ENCODE peak calls at places on chromosomes 7 and 10, in four cellular contexts. D, T, S and G are unnamed samples.

GRCh38 chr7:49850921-49851613 is 77.6 kb downstream of the VWC2 start:
- DNase-seq in D (no peak), S (no peak), T (no peak), G (no peak)

GRCh38 chr7:155427411-155428038 is 30.4 kb upstream of the EN2 start:
- DNase-seq in S (no peak), T (no peak), D (no peak), G (no peak)

GRCh38 chr7:43394441-43395130 is 188.3 kb upstream of the STK17A start:
- DNase-seq in S (no peak), T (peak), D (no peak), G (no peak)

GRCh38 chr10:79345241-79346011 is 1.8 kb upstream of the PPIF start:
- DNase-seq in T (no peak), S (no peak), D (no peak), G (no peak)

GRCh38 chr10:3776796-3777571 is 8.0 kb downstream of the KLF6 start:
- DNase-seq in T (peak), S (peak), D (peak), G (peak)

GRCh38 chr7:114703677-114704076 is 218.2 kb upstream of the MDFIC start:
- DNase-seq in D (peak), S (peak), T (peak), G (peak)

GRCh38 chr10:3119796-3120459 is 52.6 kb downstream of the PFKP start:
- DNase-seq in S (no peak), T (peak), D (peak), G (peak)

GRCh38 chr7:159070422-159071148 is 74.1 kb downstream of the VIPR2 start:
- DNase-seq in D (peak), T (peak), S (no peak), G (no peak)

GRCh38 chr7:28565990-28566389 is 153.7 kb downstream of the CREB5 start:
- DNase-seq in S (no peak), D (no peak), T (no peak), G (no peak)

GRCh38 chr7:28530175-28531142 is 118.1 kb downstream of the CREB5 start:
- DNase-seq in S (no peak), D (no peak), T (peak), G (peak)

GRCh38 chr10:24209421-24209770 is 458 bp downstream of the KIAA1217 start:
- DNase-seq in S (no peak), D (peak), T (peak), G (peak)

GRCh38 chr10:90935581-90936292 is 14.8 kb upstream of the ANKRD1 start:
- DNase-seq in S (no peak), D (peak), T (no peak), G (no peak)

GRCh38 chr7:46494441-46494840 is 573.4 kb upstream of the IGFBP3 start:
- DNase-seq in D (no peak), S (no peak), T (no peak), G (peak)

GRCh38 chr7:71712653-71713180 is 580.8 kb downstream of the GALNT17 start:
- DNase-seq in D (no peak), T (no peak), S (no peak), G (no peak)

GRCh38 chr7:36746347-36746746 is 22.1 kb upstream of the AOAH start:
- DNase-seq in S (no peak), T (no peak), D (peak), G (peak)

GRCh38 chr7:76294344-76295024 is 8.0 kb upstream of the HSPB1 start:
- DNase-seq in T (peak), S (peak), D (peak), G (peak)

GRCh38 chr10:18202600-18203150 is 62.5 kb downstream of the CACNB2 start:
- DNase-seq in T (no peak), D (peak), S (no peak), G (peak)

GRCh38 chr7:51645298-51645697 is 328.7 kb upstream of the COBL start:
- DNase-seq in D (no peak), S (no peak), T (no peak), G (no peak)

GRCh38 chr10:7626283-7626682 is 40.5 kb downstream of the ITIH5 start:
- DNase-seq in S (no peak), D (peak), T (no peak), G (no peak)

GRCh38 chr7:38518516-38518915 is 112.7 kb downstream of the AMPH start:
- DNase-seq in S (no peak), D (no peak), T (no peak), G (no peak)

GRCh38 chr7:44348300-44348699 is 22.9 kb upstream of the CAMK2B start:
- DNase-seq in T (peak), S (peak), D (peak), G (peak)

GRCh38 chr10:78178940-78179339 is 145.3 kb downstream of the RPS24 start:
- DNase-seq in T (peak), S (no peak), D (peak), G (no peak)

GRCh38 chr10:98262571-98262970 is 5.4 kb downstream of the LOXL4 start:
- DNase-seq in S (no peak), T (peak), D (peak), G (no peak)

GRCh38 chr7:76280408-76280807 is 22.1 kb upstream of the HSPB1 start:
- DNase-seq in T (no peak), D (no peak), S (no peak), G (no peak)

GRCh38 chr10:99389721-99390480 is 40.5 kb downstream of the GOT1 start:
- DNase-seq in S (no peak), T (no peak), D (no peak), G (no peak)

GRCh38 chr7:4753610-4754432 is 21.6 kb upstream of the AP5Z1 start:
- DNase-seq in T (peak), D (peak), S (no peak), G (peak)

GRCh38 chr10:109592391-109592790 is 330.9 kb downstream of the XPNPEP1 start:
- DNase-seq in T (peak), D (no peak), S (no peak), G (no peak)

GRCh38 chr7:129799350-129799955 is 153.3 kb downstream of the UBE2H start:
- DNase-seq in T (no peak), D (no peak), S (no peak), G (no peak)

GRCh38 chr7:16268821-16269768 is 152.2 kb downstream of the CRPPA start:
- DNase-seq in T (peak), D (peak), S (peak), G (peak)

GRCh38 chr7:92177362-92177761 is 1.6 kb downstream of the LRRD1 start:
- DNase-seq in S (no peak), D (peak), T (peak), G (peak)

GRCh38 chr10:58384095-58384494 is 1.1 kb upstream of the TFAM start:
- DNase-seq in D (no peak), S (no peak), T (peak), G (no peak)

GRCh38 chr10:97873569-97873968 is 23.9 kb downstream of the GOLGA7B start:
- DNase-seq in S (no peak), T (no peak), D (no peak), G (no peak)

GRCh38 chr10:131804551-131805295 is 96.1 kb upstream of the PPP2R2D start:
- DNase-seq in D (no peak), T (no peak), S (no peak), G (no peak)

GRCh38 chr7:43756368-43757072 is 2.0 kb upstream of the BLVRA start:
- DNase-seq in S (peak), T (peak), D (peak), G (peak)

GRCh38 chr7:111587715-111588433 is 25.6 kb upstream of the IMMP2L start:
- DNase-seq in S (no peak), T (peak), D (peak), G (peak)

GRCh38 chr10:30529373-30529998 is 95.5 kb downstream of the MAP3K8 start:
- DNase-seq in T (no peak), S (no peak), D (no peak), G (no peak)

GRCh38 chr7:32496052-32496813 is 944 bp downstream of the AVL9 start:
- DNase-seq in S (no peak), D (no peak), T (no peak), G (no peak)

GRCh38 chr10:102918817-102919236 is 733 bp downstream of the CNNM2 start:
- DNase-seq in T (no peak), D (no peak), S (no peak), G (no peak)

GRCh38 chr7:138785587-138786437 is 12.0 kb upstream of the TMEM213 start:
- DNase-seq in D (peak), S (no peak), T (peak), G (no peak)

DNA sequence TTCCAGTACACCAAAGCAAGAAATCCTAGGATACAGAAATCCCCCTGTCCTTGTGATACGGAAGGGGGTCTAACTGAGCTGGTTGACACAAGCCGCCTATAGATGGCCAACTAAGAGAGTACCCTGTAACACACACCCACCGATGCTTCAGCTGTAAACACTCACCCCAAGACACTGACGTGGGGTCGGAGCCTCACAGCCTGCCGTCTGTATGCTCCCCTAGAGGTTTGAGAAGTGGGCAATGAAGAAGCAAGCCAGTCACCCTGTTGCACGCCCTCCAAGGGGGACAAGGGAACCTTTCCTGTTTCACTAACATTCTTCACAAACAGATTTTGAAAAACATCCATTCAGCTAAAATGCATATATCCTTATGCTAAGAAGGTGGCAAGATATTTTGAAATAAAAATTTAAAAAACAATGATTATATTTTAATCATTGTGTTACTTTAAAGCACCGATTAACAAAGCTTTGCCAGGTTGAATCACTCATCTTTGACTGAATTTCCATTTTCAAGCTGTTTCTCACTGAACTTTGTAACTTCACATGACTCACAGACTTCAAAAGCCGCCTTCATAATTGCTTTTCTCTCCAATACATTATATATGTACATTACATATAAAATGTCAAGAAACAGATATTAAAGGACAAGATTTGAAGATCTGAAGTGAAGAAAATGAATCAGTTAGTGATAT is 329.3 kb downstream of the ARL4A start:
- DNase-seq in D (peak), S (no peak), T (peak), G (peak)
- H3K4me3 ChIP-seq in D (no peak), S (no peak), T (no peak), G (no peak)

DNA sequence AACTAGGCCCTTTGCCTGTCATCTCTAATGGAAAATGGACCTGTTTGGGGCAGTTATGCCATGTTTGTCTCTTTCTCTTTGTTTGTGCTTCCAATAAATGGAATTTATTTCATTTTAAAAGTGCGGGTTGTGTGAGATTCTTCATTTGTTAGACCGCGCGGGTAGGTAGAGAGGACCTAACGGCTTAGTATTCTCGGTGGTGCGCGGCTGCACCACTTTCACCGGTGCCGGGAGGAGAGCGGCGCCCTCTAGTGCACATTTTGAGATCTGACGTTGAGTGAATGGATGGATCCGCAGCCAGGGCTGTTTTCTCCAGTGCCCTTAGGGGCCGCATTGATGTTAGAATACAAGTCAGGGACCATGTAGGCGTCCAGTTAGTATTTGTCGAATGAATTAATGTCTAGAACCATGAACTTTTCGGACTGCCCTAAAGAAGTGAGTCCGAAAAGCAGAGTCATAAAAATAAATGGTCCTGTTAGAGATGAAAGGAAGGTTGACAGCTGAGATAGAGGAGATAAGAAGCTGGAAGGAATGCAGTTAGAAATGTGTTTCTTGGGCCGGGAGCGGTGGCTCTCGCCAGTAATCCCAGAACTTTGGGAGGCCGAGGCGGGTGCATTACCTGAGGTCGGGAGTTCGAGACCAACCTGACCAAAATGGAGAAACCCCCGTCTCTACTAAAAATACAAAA is 29.3 kb upstream of the GIMAP8 start:
- DNase-seq in D (peak), S (peak), T (peak), G (peak)
- TF ChIP-seq CTCF in D (peak), S (peak), T (peak), G (peak)

GRCh38 chr10:52257692-52258075 is 56.4 kb upstream of the DKK1 start:
- DNase-seq in T (no peak), D (no peak), S (no peak), G (no peak)

GRCh38 chr10:52258791-52259427 is 55.2 kb upstream of the DKK1 start:
- DNase-seq in S (no peak), T (no peak), D (no peak), G (no peak)

GRCh38 chr10:52256832-52257691 is 57.0 kb upstream of the DKK1 start:
- DNase-seq in D (peak), T (peak), S (no peak), G (peak)

GRCh38 chr10:52261362-52261761 is 52.7 kb upstream of the DKK1 start:
- DNase-seq in D (no peak), S (no peak), T (peak), G (no peak)

DNA sequence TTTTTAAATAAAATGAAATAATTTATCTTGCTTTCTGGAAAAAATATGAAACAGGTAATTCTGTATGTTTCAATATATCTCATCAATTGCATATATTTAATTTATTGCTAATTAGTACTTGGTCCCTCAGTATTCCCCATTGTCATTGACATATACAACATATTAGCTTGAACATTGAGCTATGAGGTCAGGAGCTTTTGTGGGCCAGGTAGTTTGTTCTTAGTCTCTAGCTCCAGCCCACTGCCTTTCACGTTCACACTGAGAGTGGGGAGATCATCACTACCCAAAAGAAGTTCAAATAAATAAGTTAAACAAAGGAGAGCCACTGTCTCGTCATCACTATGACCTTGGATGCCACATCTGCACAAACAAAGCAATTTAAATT is 54.7 kb upstream of the DKK1 start:
- DNase-seq in D (no peak), S (no peak), T (no peak), G (no peak)
- H3K4me3 ChIP-seq in D (no peak), S (no peak), T (no peak), G (no peak)

DNA sequence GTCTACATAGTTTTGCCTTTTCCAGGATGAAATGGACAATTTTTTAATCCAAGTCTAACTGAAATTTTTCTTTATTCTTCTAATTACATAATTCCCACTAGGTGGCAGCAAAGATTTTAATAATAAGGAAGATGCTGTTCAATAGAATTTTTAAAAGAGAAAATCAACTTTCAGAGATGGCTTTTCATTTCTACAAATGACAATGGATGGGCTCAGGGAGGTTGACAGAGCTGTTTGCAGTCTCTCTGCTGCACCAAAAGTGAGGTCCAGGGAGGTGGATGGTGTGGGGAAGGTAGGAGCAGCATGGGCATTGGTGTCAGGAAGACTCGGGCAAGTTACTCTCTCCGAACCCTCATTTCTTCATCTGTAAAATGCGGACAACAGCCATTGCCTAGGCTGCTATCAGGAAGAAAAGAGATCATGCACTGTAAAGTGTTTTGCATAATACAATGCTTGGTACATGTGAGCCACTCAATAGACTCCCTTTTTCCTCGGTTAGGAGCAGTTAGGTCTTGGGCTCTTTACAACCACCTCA is 107.3 kb downstream of the ABLIM1 start:
- DNase-seq in D (peak), S (no peak), T (peak), G (peak)
- TF ChIP-seq CTCF in D (peak), S (peak), T (peak), G (peak)

GRCh38 chr7:143240323-143241168 is 18.7 kb downstream of the TAS2R40 start:
- DNase-seq in T (peak), D (peak), S (peak), G (peak)
- H3K4me3 ChIP-seq in T (peak), D (no peak), S (no peak), G (no peak)

GRCh38 chr10:6143128-6143527 is 54.3 kb downstream of the RBM17 start:
- DNase-seq in T (no peak), D (no peak), S (no peak), G (no peak)
- TF ChIP-seq CTCF in T (no peak), D (no peak), S (no peak), G (no peak)

GRCh38 chr10:15252396-15252795 is 83.9 kb upstream of the NMT2 start:
- DNase-seq in D (no peak), S (no peak), T (no peak), G (no peak)

GRCh38 chr10:15253951-15254807 is 85.7 kb upstream of the NMT2 start:
- DNase-seq in S (no peak), D (no peak), T (no peak), G (no peak)

GRCh38 chr10:15251791-15252380 is 83.4 kb upstream of the NMT2 start:
- DNase-seq in T (no peak), S (no peak), D (no peak), G (no peak)

GRCh38 chr10:15255961-15256360 is 87.5 kb upstream of the NMT2 start:
- DNase-seq in T (no peak), D (no peak), S (no peak), G (no peak)

GRCh38 chr10:15254808-15255655 is 86.5 kb upstream of the NMT2 start:
- DNase-seq in T (no peak), S (no peak), D (no peak), G (no peak)
- H3K4me3 ChIP-seq in T (no peak), S (no peak), D (no peak), G (no peak)

DNA sequence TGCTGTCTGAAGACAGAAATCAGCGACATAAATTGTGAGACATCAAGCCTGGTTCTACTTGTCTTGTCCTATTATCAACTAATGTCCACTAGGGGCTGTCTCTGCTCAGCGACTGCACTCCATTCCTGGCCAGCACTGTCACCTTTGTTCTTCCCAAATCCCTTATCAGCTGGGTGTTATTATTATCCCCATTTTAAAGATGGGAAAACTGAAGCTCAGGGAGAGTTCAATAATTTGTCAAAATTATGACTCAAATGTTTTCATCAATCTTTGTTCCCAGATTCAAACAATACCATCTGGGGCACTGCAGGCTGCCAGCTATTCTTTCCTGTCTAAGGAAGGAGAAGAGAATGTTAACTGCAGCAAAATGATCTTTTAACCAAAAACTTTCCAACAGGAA is 431.6 kb upstream of the NFE2L3 start:
- DNase-seq in T (peak), D (no peak), S (no peak), G (no peak)
- TF ChIP-seq CTCF in T (peak), D (no peak), S (peak), G (peak)